ENCODE peak calls at places on chromosomes 4 and X, in six cellular contexts. G is MG63, P is NCI-H524, U is progenitor cell of endocrine pancreas, I is NCI-H2171, A is NCI-H82. T is an unnamed sample.

GRCh38 chr4:120331486-120332281 is 265.0 kb upstream of the MAD2L1 start:
- DNase-seq in I (no peak), U (no peak), P (no peak), G (peak; percentile 26), A (no peak), T (no peak)

GRCh38 chrX:132435222-132435621 is 53.6 kb downstream of the MBNL3 start:
- DNase-seq in U (no peak), P (no peak), G (no peak), A (peak; percentile 0), I (peak; percentile 0), T (no peak)

GRCh38 chrX:27679281-27679680 is 89.1 kb downstream of the DCAF8L2 start:
- DNase-seq in I (no peak), U (no peak), A (no peak), G (peak; percentile 2), P (no peak), T (no peak)

GRCh38 chrX:8364369-8365141 is 100.1 kb upstream of the VCX3B start:
- DNase-seq in P (peak; percentile 66), A (peak; percentile 76), G (peak; percentile 1), U (no peak), I (peak; percentile 36), T (no peak)

GRCh38 chr4:23323436-23323835 is 566.4 kb downstream of the PPARGC1A start:
- DNase-seq in U (no peak), P (no peak), A (no peak), G (no peak), I (no peak), T (no peak)

GRCh38 chr4:29708473-29708872 is 1011.7 kb upstream of the PCDH7 start:
- DNase-seq in P (no peak), U (no peak), G (peak; percentile 6), I (no peak), A (no peak), T (no peak)

GRCh38 chrX:24928114-24928513 is 87.7 kb downstream of the ARX start:
- DNase-seq in G (no peak), I (no peak), A (no peak), P (no peak), U (no peak), T (no peak)

GRCh38 chrX:139795196-139795595 is 87.2 kb upstream of the MCF2 start:
- DNase-seq in U (no peak), G (no peak), A (no peak), I (no peak), P (no peak), T (no peak)

GRCh38 chrX:51421972-51422371 is 74.4 kb downstream of the NUDT11 start:
- DNase-seq in I (no peak), A (no peak), P (no peak), U (no peak), G (no peak), T (no peak)

GRCh38 chrX:11929476-11929875 is 171.4 kb downstream of the MSL3 start:
- DNase-seq in P (peak; percentile 31), I (no peak), U (no peak), G (no peak), A (no peak), T (no peak)

GRCh38 chr4:152591361-152591760 is 55.5 kb upstream of the FBXW7 start:
- DNase-seq in P (peak; percentile 21), G (peak; percentile 44), A (peak; percentile 59), I (peak; percentile 42), U (peak; percentile 17), T (no peak)

GRCh38 chr4:140756292-140757219 is at the start of gene TBC1D9:
- DNase-seq in I (peak; percentile 73), G (peak; percentile 71), P (peak; percentile 77), A (peak; percentile 99), U (peak; percentile 76), T (peak; percentile 81)

GRCh38 chr4:151014521-151015457 is at the start of gene LRBA:
- DNase-seq in G (peak; percentile 49), U (peak; percentile 68), I (peak; percentile 55), A (peak; percentile 90), P (peak; percentile 48), T (peak; percentile 13)

GRCh38 chr4:3344104-3344503 is 51.3 kb downstream of the RGS12 start:
- DNase-seq in P (no peak), U (no peak), G (no peak), A (no peak), I (no peak), T (no peak)

GRCh38 chrX:119654112-119654531 is 38.8 kb downstream of the SEPTIN6 start:
- DNase-seq in A (no peak), U (no peak), G (no peak), P (peak; percentile 2), I (no peak), T (no peak)